ENCODE peak calls at places on chromosomes 16 and 17, in four cellular contexts. Q, S, H and O are unnamed samples.

GRCh38 chr16:69240336-69240735 is 53.4 kb downstream of the SNTB2 start:
- DNase-seq in S (no peak), Q (no peak), H (no peak), O (no peak)

GRCh38 chr17:82317394-82318168 is at the start of gene CD7:
- DNase-seq in S (no peak), H (no peak), Q (no peak), O (no peak)

GRCh38 chr16:9500872-9501271 is 409.4 kb downstream of the HAPSTR1 start:
- DNase-seq in H (no peak), S (no peak), Q (no peak), O (no peak)

GRCh38 chr16:84252214-84252613 is 12.4 kb upstream of the KCNG4 start:
- DNase-seq in Q (no peak), H (no peak), S (no peak), O (peak; percentile 35)

GRCh38 chr16:85415196-85415988 is 197.7 kb upstream of the GSE1 start:
- DNase-seq in H (no peak), Q (peak; percentile 69), S (no peak), O (no peak)

GRCh38 chr16:89322381-89323119 is 105.0 kb downstream of the ZNF778 start:
- DNase-seq in Q (peak; percentile 72), H (peak; percentile 68), S (no peak), O (peak; percentile 61)

GRCh38 chr16:87864331-87864989 is 4.8 kb downstream of the SLC7A5 start:
- DNase-seq in H (peak; percentile 39), S (no peak), Q (no peak), O (no peak)

GRCh38 chr16:154223-155030 is 2.0 kb downstream of the HBZ start:
- DNase-seq in S (no peak), Q (peak; percentile 82), H (no peak), O (peak; percentile 71)

GRCh38 chr17:45262516-45263476 is 902 bp upstream of the SPATA32 start:
- DNase-seq in S (no peak), H (peak; percentile 75), Q (no peak), O (no peak)

GRCh38 chr16:20410153-20410723 is 904 bp downstream of the ACSM5 start:
- DNase-seq in Q (no peak), S (no peak), H (no peak), O (no peak)
- TF ChIP-seq EZH2phosphoT487 in Q (no peak), S (no peak), H (no peak), O (no peak)

DNA sequence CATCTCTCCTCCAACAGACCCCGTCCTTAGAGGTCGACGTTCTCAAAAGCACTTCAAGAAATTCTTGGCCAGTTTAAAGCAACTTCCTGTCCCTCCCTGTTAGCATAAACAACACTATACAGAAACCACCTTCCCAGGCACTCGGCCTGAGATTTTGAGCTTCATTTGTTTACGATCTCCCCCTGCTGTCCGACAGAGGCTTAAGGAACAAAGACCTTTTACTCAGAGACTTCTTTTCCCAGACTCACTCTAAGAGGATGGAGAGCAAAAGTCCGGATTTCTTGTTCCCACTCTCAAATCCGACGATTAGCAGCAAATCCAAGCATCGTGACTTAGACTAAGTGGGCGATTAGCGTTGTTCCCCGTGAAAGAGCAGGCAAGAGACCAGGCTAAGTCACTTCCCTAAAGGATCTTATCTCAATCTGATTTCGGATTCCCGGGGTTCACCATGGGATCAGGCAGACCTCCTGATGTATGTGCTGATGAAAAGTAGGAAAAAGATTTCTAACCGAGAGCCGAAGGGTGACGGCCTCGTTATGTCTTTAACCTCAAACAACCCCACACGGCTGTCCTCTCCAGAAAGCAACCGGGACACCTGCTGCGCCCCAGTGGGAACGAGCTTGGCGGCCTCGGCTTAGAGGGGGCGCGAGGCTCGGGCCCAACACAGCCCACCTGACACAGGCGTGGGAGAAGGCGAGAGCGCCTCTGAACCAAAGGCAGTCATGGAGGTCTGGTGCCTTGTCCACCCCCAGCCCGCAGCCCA is 591 bp downstream of the INPP5K start:
- DNase-seq in H (peak; percentile 71), S (peak; percentile 86), Q (peak; percentile 70), O (peak; percentile 89)
- TF ChIP-seq EZH2phosphoT487 in H (no peak), S (no peak), Q (no peak), O (peak; percentile 46)

GRCh38 chr16:67707210-67707609 is 11.9 kb downstream of the GFOD2 start:
- DNase-seq in S (no peak), Q (no peak), H (no peak), O (no peak)
- TF ChIP-seq EZH2phosphoT487 in S (no peak), Q (no peak), H (no peak), O (no peak)

DNA sequence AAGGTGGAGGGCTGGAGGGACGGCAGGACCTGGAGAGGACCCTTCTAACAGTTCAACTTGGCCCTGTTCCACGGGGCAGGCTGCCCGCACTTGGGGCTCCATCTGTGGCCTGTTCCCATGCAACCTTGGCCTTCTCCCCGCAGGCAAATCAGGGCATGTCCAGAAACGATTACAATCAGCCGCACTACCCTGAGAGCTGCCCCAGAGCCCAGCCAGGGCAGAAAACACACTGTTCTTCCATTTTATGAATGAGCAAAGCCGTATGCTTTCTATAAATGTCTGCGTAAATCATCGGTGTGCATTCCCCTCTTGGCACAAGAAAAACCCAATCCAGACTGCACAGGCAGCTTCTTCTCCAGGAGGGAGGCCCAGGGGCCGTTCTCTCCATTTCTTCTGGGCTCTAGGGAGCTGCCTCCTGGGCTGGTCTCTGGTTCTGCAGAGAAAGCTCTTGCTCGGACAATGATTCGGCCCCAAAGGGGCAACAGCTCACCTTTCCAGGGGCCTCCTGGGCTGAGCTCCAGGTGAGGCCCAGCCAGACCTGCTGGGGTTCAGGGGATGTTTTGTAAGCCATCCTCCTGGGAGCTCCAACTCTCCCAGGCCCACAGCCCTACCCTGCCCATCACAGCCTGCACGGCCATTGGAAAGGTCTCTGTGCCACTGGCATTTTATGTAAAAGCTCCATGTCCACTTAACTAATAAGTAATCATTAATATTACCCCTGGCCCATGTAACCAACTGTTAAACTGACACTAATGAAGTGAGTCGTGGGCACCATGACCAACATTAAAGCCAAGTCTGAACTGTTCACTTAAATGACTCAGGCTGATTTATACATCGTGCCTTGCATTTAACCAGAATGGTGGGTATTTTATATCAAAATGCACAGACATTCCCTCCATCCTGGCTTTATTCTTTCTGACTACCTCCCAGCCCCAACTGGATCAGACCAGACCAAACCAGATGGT is 229.0 kb downstream of the SOX9 start:
- DNase-seq in H (no peak), Q (peak; percentile 87), S (no peak), O (no peak)
- TF ChIP-seq EZH2phosphoT487 in H (no peak), Q (no peak), S (no peak), O (no peak)